ENCODE peak calls at places on chromosomes 13 and 19, in six cellular contexts. T is left ventricle myocardium inferior; U is CD4-positive, alpha-beta T cell; W is RWPE1; P is AG09309; N is dorsolateral prefrontal cortex. Z is an unnamed sample.

GRCh38 chr13:18949489-18949761 is 232.2 kb downstream of the TUBA3C start:
- DNase-seq in T (no peak), U (no peak), W (no peak), P (no peak), N (no peak), Z (no peak)

GRCh38 chr19:15297416-15298224 is 34.7 kb downstream of the BRD4 start:
- DNase-seq in T (no peak), U (no peak), W (peak), P (peak), N (no peak), Z (peak)

GRCh38 chr13:46160065-46160464 is 21.9 kb downstream of the LCP1 start:
- DNase-seq in T (no peak), U (no peak), W (no peak), P (no peak), N (peak), Z (no peak)

GRCh38 chr19:42198676-42199439 is 18.6 kb downstream of the DEDD2 start:
- DNase-seq in T (no peak), U (peak), W (no peak), P (no peak), N (no peak), Z (no peak)

GRCh38 chr13:114049026-114049425 is 75.2 kb upstream of the C13orf46 start:
- DNase-seq in T (no peak), U (no peak), W (no peak), P (no peak), N (no peak), Z (no peak)

GRCh38 chr19:56837892-56838679 is 2.4 kb downstream of the PEG3 start:
- DNase-seq in T (peak), U (no peak), W (no peak), P (no peak), N (peak), Z (no peak)

GRCh38 chr13:111911754-111912452 is 155.0 kb upstream of the SOX1 start:
- DNase-seq in T (no peak), U (no peak), W (no peak), P (no peak), N (no peak), Z (no peak)

GRCh38 chr13:93352616-93353015 is 126.0 kb downstream of the GPC6 start:
- DNase-seq in T (no peak), U (no peak), W (no peak), P (no peak), N (no peak), Z (no peak)

GRCh38 chr19:41993612-41994483 is at the start of gene ATP1A3:
- DNase-seq in T (peak), U (peak), W (peak), P (no peak), N (peak), Z (no peak)

GRCh38 chr19:397941-398706 is 10.8 kb downstream of the C2CD4C start:
- DNase-seq in T (no peak), U (no peak), W (no peak), P (no peak), N (no peak), Z (no peak)

GRCh38 chr19:43651758-43652545 is 12.3 kb upstream of the CADM4 start:
- DNase-seq in T (no peak), U (no peak), W (peak), P (no peak), N (peak), Z (peak)

GRCh38 chr13:29522044-29522685 is 73.3 kb downstream of the SLC7A1 start:
- DNase-seq in T (no peak), U (no peak), W (no peak), P (peak), N (no peak), Z (peak)

GRCh38 chr19:1000095-1000494 is at the start of gene GRIN3B:
- DNase-seq in T (no peak), U (peak), W (peak), P (no peak), N (no peak), Z (no peak)

DNA sequence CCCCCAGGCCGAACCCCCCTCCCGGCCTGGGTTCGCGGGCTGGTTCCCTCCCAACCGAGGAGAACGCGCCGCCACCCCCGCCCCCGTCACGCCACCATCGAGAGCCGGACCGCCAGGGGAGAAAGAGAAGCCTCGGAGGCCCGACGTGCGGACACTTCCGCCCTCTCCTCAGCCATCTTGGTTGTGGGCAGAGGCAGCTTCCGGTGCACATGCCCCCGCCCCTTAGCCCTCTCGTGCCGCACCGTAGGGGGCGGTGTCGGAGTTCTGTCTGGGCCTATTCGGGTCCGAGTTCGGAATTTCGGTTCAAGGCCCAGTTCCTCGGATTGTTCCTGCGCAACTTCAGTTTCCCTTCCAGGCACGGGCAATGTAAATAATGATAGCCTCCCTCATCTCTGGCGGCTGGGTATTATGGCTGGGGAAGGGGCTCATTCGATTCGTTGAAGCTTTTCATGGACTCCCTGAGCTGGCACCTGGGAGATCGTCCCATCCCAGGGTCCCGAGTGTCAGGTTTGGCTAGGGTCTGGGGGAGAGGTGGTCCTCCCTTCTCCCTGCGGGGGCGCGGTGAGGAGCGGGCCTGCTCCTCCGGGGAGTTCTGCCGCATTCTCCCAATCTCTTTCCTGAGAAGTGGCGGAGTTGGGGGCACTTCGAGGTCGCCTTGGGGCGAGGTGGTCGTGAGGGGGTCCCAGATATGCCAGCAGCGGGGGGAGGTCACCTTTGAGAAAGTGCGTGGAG is at the start of the genes IER2 and STX10:
- DNase-seq in T (peak), U (peak), W (peak), P (peak), N (peak), Z (peak)
- TF ChIP-seq CTCF in T (peak), U (peak), W (peak), P (peak), N (peak), Z (peak)

GRCh38 chr13:59479629-59480028 is 684.1 kb downstream of the DIAPH3 start:
- DNase-seq in T (no peak), U (no peak), W (no peak), P (no peak), N (no peak), Z (no peak)
- TF ChIP-seq CTCF in T (no peak), U (no peak), W (no peak), P (no peak), N (no peak), Z (no peak)

GRCh38 chr19:49161987-49162386 is 4.4 kb downstream of the TRPM4 start:
- DNase-seq in T (no peak), U (no peak), W (no peak), P (no peak), N (no peak), Z (no peak)

GRCh38 chr19:49167857-49168409 is 10.3 kb downstream of the TRPM4 start:
- DNase-seq in T (no peak), U (no peak), W (no peak), P (no peak), N (no peak), Z (no peak)

GRCh38 chr19:49165111-49165750 is 7.6 kb downstream of the TRPM4 start:
- DNase-seq in T (peak), U (no peak), W (no peak), P (no peak), N (no peak), Z (no peak)

GRCh38 chr19:49168421-49168820 is 10.8 kb downstream of the TRPM4 start:
- DNase-seq in T (no peak), U (no peak), W (no peak), P (no peak), N (no peak), Z (no peak)

GRCh38 chr19:49165865-49166301 is 8.3 kb downstream of the TRPM4 start:
- DNase-seq in T (no peak), U (no peak), W (no peak), P (no peak), N (no peak), Z (no peak)
- TF ChIP-seq CTCF in T (no peak), U (no peak), W (no peak), P (no peak), N (no peak), Z (no peak)

DNA sequence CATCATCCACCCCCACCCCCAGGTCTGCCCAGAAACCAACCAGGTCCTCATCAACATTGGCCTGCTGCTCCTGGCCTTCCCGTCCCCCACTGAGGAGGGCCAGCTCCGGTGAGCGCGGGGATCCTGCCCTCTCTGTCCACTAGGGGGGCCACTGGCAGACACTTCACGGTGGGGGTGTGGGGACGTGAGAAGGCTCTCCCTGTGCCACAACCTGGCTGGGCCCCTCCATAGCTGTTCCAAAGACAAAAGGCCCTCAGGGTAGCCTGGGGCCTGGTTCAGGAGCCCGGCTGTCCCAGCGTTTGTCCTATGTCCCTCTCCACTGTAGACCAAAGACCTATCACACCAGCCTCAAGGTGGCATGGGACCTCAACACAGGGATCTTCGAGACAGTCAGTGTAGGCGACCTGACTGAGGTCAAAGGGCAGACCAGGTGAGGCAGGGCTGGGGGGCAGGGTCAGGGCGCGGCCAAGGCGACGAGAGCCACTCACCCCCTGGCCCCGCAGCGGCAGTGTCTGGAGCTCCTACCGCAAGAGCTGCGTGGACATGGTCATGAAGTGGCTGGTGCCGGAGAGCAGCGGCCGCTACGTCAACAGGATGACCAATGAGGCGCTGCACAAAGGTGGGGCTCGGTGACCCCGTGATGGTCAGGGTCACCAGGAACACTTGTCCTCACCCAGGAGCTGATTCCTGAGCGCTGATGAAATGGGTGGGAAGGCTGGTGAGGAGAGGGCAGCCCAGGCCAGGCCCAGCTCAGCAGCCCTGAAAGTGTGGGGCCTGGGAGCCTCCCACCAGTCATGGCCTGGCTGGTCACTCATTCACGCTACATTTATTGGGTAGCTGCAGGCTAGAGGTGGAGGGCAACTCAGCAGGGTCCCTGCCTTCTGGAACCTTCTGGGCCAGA is 7.9 kb downstream of the DCAF15 start:
- DNase-seq in T (no peak), U (peak), W (no peak), P (no peak), N (no peak), Z (no peak)
- TF ChIP-seq CTCF in T (no peak), U (peak), W (no peak), P (peak), N (no peak), Z (peak)

GRCh38 chr19:49596954-49597702 is 6.1 kb downstream of the PRR12 start:
- DNase-seq in T (no peak), U (no peak), W (no peak), P (no peak), N (no peak), Z (no peak)
- TF ChIP-seq CTCF in T (no peak), U (no peak), W (no peak), P (no peak), N (no peak), Z (no peak)

GRCh38 chr19:6412111-6412999 is 12.3 kb downstream of the KHSRP start:
- DNase-seq in T (no peak), U (peak), W (no peak), P (no peak), N (no peak), Z (peak)
- TF ChIP-seq CTCF in T (peak), U (peak), W (peak), P (peak), N (peak), Z (peak)

DNA sequence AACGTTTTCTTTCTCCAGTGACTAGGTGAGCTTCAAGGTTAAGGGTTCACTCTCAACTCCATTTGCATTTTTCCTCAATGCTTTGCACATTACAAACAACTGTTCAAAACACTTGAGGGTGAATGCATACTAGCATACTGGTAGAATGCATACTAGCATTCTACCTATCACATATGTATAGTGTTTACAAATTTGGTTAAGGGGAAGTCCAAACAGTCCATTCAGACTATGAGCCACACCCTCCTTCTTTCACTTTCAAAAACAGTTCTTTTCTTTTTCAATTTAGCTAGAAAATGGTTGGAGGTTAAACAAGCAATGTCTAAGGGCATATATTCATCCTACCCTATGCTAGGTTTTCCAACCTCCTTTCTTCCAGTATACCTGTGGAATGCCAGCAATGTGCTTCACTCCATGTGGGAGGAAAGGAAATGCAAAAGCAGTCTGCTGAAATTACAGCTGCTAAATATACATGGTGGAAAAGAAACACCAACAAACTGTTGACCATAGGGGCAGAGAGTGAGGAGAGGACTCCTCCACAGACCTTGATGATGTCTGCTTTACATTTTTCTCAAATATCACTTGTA is 102.6 kb downstream of the DOCK9 start:
- DNase-seq in T (no peak), U (no peak), W (no peak), P (no peak), N (no peak), Z (no peak)
- TF ChIP-seq CTCF in T (no peak), U (no peak), W (no peak), P (no peak), N (no peak), Z (no peak)